ENCODE peak calls at places on chromosomes 11 and 22, in ten cellular contexts. G is EL, I is foreskin fibroblast, D is M059J, O is fibroblast of pulmonary artery, Y is NCI-H460, R is choroid plexus epithelial cell, K is neural crest cell, Q is left kidney, S is T follicular helper cell. E is an unnamed sample.

GRCh38 chr11:29210426-29210825 is 806.4 kb downstream of the KCNA4 start:
- DNase-seq in G (no peak), Y (no peak), S (no peak), R (no peak), D (no peak), Q (no peak), K (no peak), I (no peak), O (no peak), E (no peak)

GRCh38 chr11:17528906-17529813 is 15.1 kb downstream of the USH1C start:
- DNase-seq in O (no peak), K (no peak), I (no peak), G (peak; percentile 11), D (peak; percentile 22), S (no peak), Q (no peak), R (no peak), Y (no peak), E (no peak)

GRCh38 chr11:75583710-75584658 is 21.9 kb downstream of the SERPINH1 start:
- DNase-seq in R (peak; percentile 85), Y (no peak), Q (peak; percentile 93), G (peak; percentile 57), D (peak; percentile 43), I (peak; percentile 81), O (peak; percentile 62), K (peak; percentile 43), S (no peak), E (no peak)

GRCh38 chr11:36452987-36453386 is 57.1 kb downstream of the TRAF6 start:
- DNase-seq in K (no peak), I (no peak), Y (no peak), D (peak; percentile 83), S (no peak), Q (no peak), O (no peak), R (no peak), G (no peak), E (no peak)

GRCh38 chr11:70595452-70595851 is 197.1 kb downstream of the CTTN start:
- DNase-seq in R (no peak), Y (no peak), K (no peak), G (no peak), O (no peak), S (no peak), Q (no peak), I (no peak), D (peak; percentile 15), E (no peak)

GRCh38 chr11:32827276-32827675 is 2.5 kb upstream of the PRRG4 start:
- DNase-seq in R (no peak), S (no peak), D (no peak), I (no peak), G (no peak), Q (no peak), O (no peak), K (no peak), Y (no peak), E (no peak)

GRCh38 chr22:36026741-36027140 is 1.9 kb downstream of the RBFOX2 start:
- DNase-seq in D (peak; percentile 39), Y (no peak), I (peak; percentile 67), O (peak; percentile 57), K (no peak), R (peak; percentile 57), S (no peak), G (peak; percentile 61), Q (peak; percentile 57), E (no peak)

GRCh38 chr11:115624065-115624464 is 119.8 kb upstream of the CADM1 start:
- DNase-seq in R (no peak), I (no peak), D (no peak), Y (no peak), S (no peak), G (no peak), Q (no peak), O (no peak), K (no peak), E (no peak)

GRCh38 chr22:48942698-48943566 is 884.7 kb downstream of the BRD1 start:
- DNase-seq in R (no peak), Q (no peak), D (no peak), K (no peak), Y (no peak), O (no peak), S (no peak), G (no peak), I (no peak), E (no peak)

GRCh38 chr22:35712672-35713071 is 5.0 kb upstream of the APOL5 start:
- DNase-seq in D (no peak), K (no peak), O (no peak), I (no peak), R (no peak), Q (no peak), G (no peak), Y (no peak), S (no peak), E (no peak)

GRCh38 chr11:113979427-113979826 is 4.5 kb downstream of the HTR3A start:
- DNase-seq in K (no peak), I (no peak), R (no peak), S (no peak), O (no peak), G (no peak), Q (no peak), Y (no peak), D (no peak), E (no peak)

GRCh38 chr22:36409911-36410756 is 22.4 kb upstream of the MYH9 start:
- DNase-seq in Y (peak; percentile 72), D (no peak), O (peak; percentile 53), I (peak; percentile 50), K (peak; percentile 57), Q (peak; percentile 99), R (peak; percentile 83), G (no peak), S (peak; percentile 67), E (peak; percentile 58)

GRCh38 chr11:108592591-108593213 is 866 bp downstream of the EXPH5 start:
- DNase-seq in O (no peak), K (peak; percentile 4), I (peak; percentile 45), Q (peak; percentile 79), S (peak; percentile 3), R (no peak), G (peak; percentile 33), Y (no peak), D (peak; percentile 23), E (peak; percentile 18)

E was measured in T-helper 17 cell.